ENCODE peak calls at places on chromosomes 4 and X, in four cellular contexts. C is heart left ventricle; L is CD4-positive, CD25-positive, alpha-beta regulatory T cell; K is CD8-positive, alpha-beta memory T cell. B is an unnamed sample.

GRCh38 chr4:5712931-5713330 is 1.9 kb downstream of the EVC start:
- DNase-seq in C (no peak), L (no peak), K (no peak), B (no peak)

GRCh38 chrX:134622813-134623185 is 35.5 kb downstream of the PLAC1 start:
- DNase-seq in C (no peak), L (no peak), K (no peak), B (no peak)

GRCh38 chr4:4857001-4857808 is 2.3 kb upstream of the MSX1 start:
- DNase-seq in C (peak), L (no peak), K (no peak), B (no peak)

GRCh38 chr4:25330335-25330734 is 17.8 kb downstream of the ZCCHC4 start:
- DNase-seq in C (no peak), L (no peak), K (no peak), B (no peak)

GRCh38 chr4:101774807-101775206 is 15.7 kb upstream of the BANK1 start:
- DNase-seq in C (no peak), L (no peak), K (no peak), B (no peak)

GRCh38 chr4:77844363-77844762 is 18.3 kb upstream of the MRPL1 start:
- DNase-seq in C (no peak), L (no peak), K (no peak), B (no peak)

GRCh38 chr4:136392576-136392975 is 1139.7 kb downstream of the PCDH18 start:
- DNase-seq in C (no peak), L (no peak), K (no peak), B (no peak)

GRCh38 chr4:174215936-174216699 is 67.3 kb downstream of the FBXO8 start:
- DNase-seq in C (no peak), L (no peak), K (no peak), B (no peak)

GRCh38 chr4:25172964-25173917 is 13.0 kb upstream of the SEPSECS start:
- DNase-seq in C (no peak), L (no peak), K (no peak), B (no peak)

GRCh38 chr4:119725011-119725410 is 96.4 kb upstream of the PDE5A start:
- DNase-seq in C (no peak), L (no peak), K (no peak), B (no peak)
- H3K27ac ChIP-seq in C (no peak), L (no peak), K (no peak), B (no peak)

GRCh38 chr4:105181259-105181658 is 34.6 kb downstream of the TET2 start:
- DNase-seq in C (no peak), L (no peak), K (no peak), B (no peak)
- H3K27ac ChIP-seq in C (no peak), L (no peak), K (no peak), B (no peak)

DNA sequence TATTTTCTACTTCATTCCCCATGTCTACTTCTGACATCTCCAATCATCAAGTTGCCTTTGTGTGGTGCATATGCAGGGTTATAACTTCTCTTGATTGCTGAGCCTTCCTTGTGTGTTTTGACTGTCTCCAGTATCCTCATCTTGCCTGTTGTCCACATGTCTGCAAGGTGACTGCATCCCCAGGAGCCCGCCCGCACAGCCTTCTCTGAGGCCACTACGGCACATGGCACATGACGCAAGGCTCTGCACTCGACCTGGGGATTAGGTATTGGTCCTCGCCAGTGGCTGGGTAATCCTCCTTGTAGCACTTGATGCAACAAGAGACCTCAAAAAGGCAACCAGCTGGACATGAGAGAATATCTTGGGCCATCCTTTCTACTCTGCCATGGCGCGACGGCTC is 122.6 kb downstream of the SORBS2 start:
- DNase-seq in C (no peak), L (no peak), K (no peak), B (no peak)
- H3K27ac ChIP-seq in C (peak), L (no peak), K (no peak), B (no peak)

GRCh38 chr4:86031927-86032326 is 327.9 kb downstream of the MAPK10 start:
- DNase-seq in C (no peak), L (no peak), K (no peak), B (no peak)

GRCh38 chr4:86034616-86035015 is 325.2 kb downstream of the MAPK10 start:
- DNase-seq in C (no peak), L (no peak), K (no peak), B (no peak)

GRCh38 chr4:86032476-86033022 is 327.3 kb downstream of the MAPK10 start:
- DNase-seq in C (no peak), L (no peak), K (no peak), B (no peak)

GRCh38 chr4:86035688-86036087 is 324.2 kb downstream of the MAPK10 start:
- DNase-seq in C (no peak), L (no peak), K (no peak), B (no peak)

GRCh38 chr4:86033171-86033570 is 326.7 kb downstream of the MAPK10 start:
- DNase-seq in C (peak), L (no peak), K (no peak), B (no peak)
- H3K27ac ChIP-seq in C (peak), L (no peak), K (no peak), B (no peak)

GRCh38 chr4:163494360-163495241 is at the start of gene TMA16:
- DNase-seq in C (peak), L (peak), K (peak), B (peak)
- H3K27ac ChIP-seq in C (peak), L (peak), K (peak), B (peak)

GRCh38 chr4:162939086-162939485 is 227.6 kb downstream of the NAF1 start:
- DNase-seq in C (no peak), L (no peak), K (no peak), B (no peak)
- H3K27ac ChIP-seq in C (no peak), L (no peak), K (no peak), B (no peak)

GRCh38 chr4:7952615-7953014 is 13.0 kb upstream of the AFAP1 start:
- DNase-seq in C (no peak), L (no peak), K (no peak), B (no peak)

GRCh38 chr4:7959066-7959465 is 19.4 kb upstream of the AFAP1 start:
- DNase-seq in C (no peak), L (no peak), K (no peak), B (no peak)

GRCh38 chr4:7957113-7957656 is 17.5 kb upstream of the AFAP1 start:
- DNase-seq in C (no peak), L (no peak), K (no peak), B (no peak)

GRCh38 chr4:7956306-7957112 is 16.8 kb upstream of the AFAP1 start:
- DNase-seq in C (no peak), L (no peak), K (no peak), B (no peak)

DNA sequence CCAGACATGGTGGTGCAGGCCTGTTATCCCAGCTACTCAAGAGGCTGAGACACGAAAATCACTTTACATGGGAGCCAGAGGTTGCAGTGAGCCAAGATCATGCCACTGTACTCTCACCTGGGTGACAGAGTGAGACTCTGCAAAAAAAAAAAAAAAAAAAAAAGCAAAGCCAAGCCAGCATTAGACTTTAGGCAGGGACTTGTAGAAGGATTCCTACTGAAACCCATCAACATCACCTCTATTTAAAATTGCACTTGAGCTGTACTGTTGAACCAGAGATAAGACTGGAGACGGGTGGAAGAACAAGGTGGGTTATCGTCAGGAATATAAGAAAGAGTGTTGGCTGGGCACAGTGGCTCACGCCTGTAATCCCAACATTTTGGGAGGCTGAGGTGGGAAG is 15.7 kb upstream of the AFAP1 start:
- DNase-seq in C (no peak), L (no peak), K (no peak), B (no peak)
- H3K27ac ChIP-seq in C (no peak), L (no peak), K (no peak), B (no peak)

B was measured in CD4-positive, alpha-beta T cell.